ENCODE peak calls at places on chromosomes 3 and 15, in six cellular contexts. A is spleen, Y is tibial nerve, C is adrenal gland, V is Peyer's patch, O is ovary. Z is an unnamed sample.

GRCh38 chr3:28912120-28912885 is 368.6 kb upstream of the RBMS3 start:
- DNase-seq in C (no peak), V (no peak), O (no peak), Y (no peak), A (no peak), Z (no peak)

GRCh38 chr3:36678216-36679013 is 85.9 kb downstream of the DCLK3 start:
- DNase-seq in O (no peak), C (no peak), A (no peak), V (no peak), Y (no peak), Z (no peak)

GRCh38 chr3:101479022-101479421 is 34.0 kb downstream of the SENP7 start:
- DNase-seq in C (no peak), V (no peak), O (no peak), A (no peak), Y (no peak), Z (no peak)

GRCh38 chr15:66751579-66751978 is 49.5 kb downstream of the SMAD6 start:
- DNase-seq in O (no peak), Y (no peak), V (no peak), C (peak), A (peak), Z (peak)

GRCh38 chr15:93035953-93036810 is 52.8 kb downstream of the RGMA start:
- DNase-seq in A (peak), V (peak), O (peak), C (peak), Y (peak), Z (peak)

GRCh38 chr15:69478259-69478687 is 25.7 kb downstream of the RPLP1 start:
- DNase-seq in V (peak), O (peak), C (peak), Y (no peak), A (peak), Z (peak)

GRCh38 chr3:151305081-151305777 is 11.4 kb downstream of the GPR87 start:
- DNase-seq in C (peak), Y (peak), V (no peak), O (no peak), A (no peak), Z (peak)

GRCh38 chr15:67544475-67544874 is 2.0 kb downstream of the MAP2K5 start:
- DNase-seq in C (no peak), V (no peak), Y (no peak), O (no peak), A (no peak), Z (no peak)

GRCh38 chr3:71060536-71060935 is 523.0 kb downstream of the FOXP1 start:
- DNase-seq in O (no peak), Y (no peak), V (no peak), C (no peak), A (no peak), Z (no peak)

GRCh38 chr3:55746808-55747413 is 259.8 kb upstream of the WNT5A start:
- DNase-seq in V (no peak), A (no peak), O (no peak), Y (no peak), C (no peak), Z (no peak)

GRCh38 chr3:113758389-113759029 is 11.7 kb downstream of the ATP6V1A start:
- DNase-seq in C (no peak), A (no peak), Y (no peak), V (no peak), O (no peak), Z (no peak)

GRCh38 chr3:115165266-115165665 is 18.2 kb upstream of the ZBTB20 start:
- DNase-seq in C (no peak), A (no peak), Y (no peak), V (no peak), O (no peak), Z (no peak)

GRCh38 chr15:44861439-44861910 is 95.0 kb upstream of the TERB2 start:
- DNase-seq in A (no peak), Y (no peak), O (no peak), V (no peak), C (peak), Z (no peak)

GRCh38 chr3:70811880-70812279 is 499.4 kb upstream of the MDFIC2 start:
- DNase-seq in A (no peak), C (no peak), Y (peak), V (no peak), O (no peak), Z (no peak)

GRCh38 chr3:193620650-193621049 is 27.6 kb downstream of the OPA1 start:
- DNase-seq in V (no peak), C (no peak), A (no peak), Y (no peak), O (no peak), Z (no peak)

GRCh38 chr3:94654096-94654495 is 591.2 kb downstream of the NSUN3 start:
- DNase-seq in Y (no peak), O (no peak), V (no peak), C (no peak), A (no peak), Z (no peak)

GRCh38 chr3:30004481-30004880 is 601.9 kb upstream of the TGFBR2 start:
- DNase-seq in Y (no peak), V (no peak), C (no peak), A (no peak), O (no peak), Z (no peak)

GRCh38 chr3:197878427-197878826 is 71.6 kb upstream of the RPL35A start:
- DNase-seq in A (no peak), C (peak), Y (no peak), O (no peak), V (no peak), Z (no peak)

GRCh38 chr3:42601898-42602581 is 1.6 kb downstream of the NKTR start:
- DNase-seq in Y (no peak), V (no peak), A (no peak), C (no peak), O (no peak), Z (no peak)

GRCh38 chr15:98421419-98422085 is 226.8 kb upstream of the IGF1R start:
- DNase-seq in C (peak), Y (peak), O (peak), A (peak), V (peak), Z (peak)

GRCh38 chr3:17307482-17307881 is 422.7 kb downstream of the PLCL2 start:
- DNase-seq in A (no peak), Y (no peak), O (no peak), C (no peak), V (no peak), Z (no peak)

GRCh38 chr3:89690649-89691048 is 583.2 kb downstream of the EPHA3 start:
- DNase-seq in A (no peak), Y (no peak), V (no peak), C (no peak), O (no peak), Z (no peak)

GRCh38 chr3:181278468-181279238 is 289.1 kb upstream of the DNAJC19 start:
- DNase-seq in O (no peak), C (no peak), A (no peak), Y (no peak), V (no peak), Z (no peak)

GRCh38 chr3:23385327-23385726 is 182.2 kb downstream of the UBE2E2 start:
- DNase-seq in A (no peak), O (no peak), Y (no peak), V (no peak), C (no peak), Z (no peak)

GRCh38 chr15:85380217-85380859 is at the start of gene AKAP13:
- DNase-seq in Y (peak), A (peak), V (peak), O (peak), C (peak), Z (peak)

DNA sequence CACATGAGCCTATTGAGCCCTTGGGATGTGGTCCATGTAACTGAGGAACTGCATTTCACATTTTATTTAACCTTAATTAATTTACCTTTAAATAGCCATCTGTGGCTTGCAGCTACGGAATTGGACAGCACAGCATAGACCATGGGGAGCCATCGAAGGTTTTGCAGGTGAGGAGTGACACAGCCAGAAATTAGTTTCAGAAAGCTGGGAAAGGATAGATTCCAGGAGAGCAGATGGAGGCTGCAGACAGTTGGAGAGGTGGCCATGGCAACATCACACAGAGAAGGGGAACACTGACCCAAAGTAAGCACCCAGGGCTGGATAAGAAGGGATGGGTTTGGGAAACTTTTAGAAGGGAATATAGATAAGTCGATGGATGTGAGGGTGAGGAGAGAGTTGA is 100.1 kb upstream of the SLC6A11 start:
- DNase-seq in C (no peak), A (no peak), Y (no peak), V (no peak), O (no peak), Z (no peak)
- TF ChIP-seq POLR2A in C (no peak), A (no peak), Y (no peak), V (no peak), O (no peak), Z (no peak)

DNA sequence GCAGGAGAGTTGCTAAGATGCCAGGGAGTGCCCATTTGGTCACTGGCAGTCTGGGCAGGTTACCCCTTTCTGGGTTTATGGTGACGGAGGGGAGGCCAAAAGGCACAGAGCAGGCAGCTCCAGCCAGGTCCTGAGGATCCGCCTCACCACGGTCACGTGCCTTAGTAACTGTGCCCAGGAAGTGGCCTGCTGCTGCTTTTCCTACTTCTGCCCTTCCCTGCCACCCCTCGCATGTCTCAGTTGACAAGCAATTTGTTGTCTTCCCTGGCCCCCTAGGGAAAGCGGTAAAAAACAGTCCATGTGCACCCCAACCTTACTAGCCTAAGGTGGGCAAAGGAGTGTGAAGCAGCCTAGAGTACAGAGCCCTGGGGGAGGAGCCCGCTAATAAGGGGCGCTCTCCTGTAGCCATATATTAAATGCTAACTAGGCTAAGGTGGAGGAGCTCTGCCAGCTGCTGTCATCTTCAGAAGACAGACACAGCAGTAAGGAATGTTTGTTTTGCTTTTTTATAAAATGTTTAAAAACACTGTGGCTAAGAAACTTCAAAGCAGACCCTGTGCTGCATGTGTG is 9.1 kb upstream of the LIPH start:
- DNase-seq in Y (no peak), O (no peak), V (no peak), A (peak), C (peak), Z (no peak)
- TF ChIP-seq POLR2A in Y (no peak), O (no peak), V (no peak), A (no peak), C (no peak), Z (no peak)

DNA sequence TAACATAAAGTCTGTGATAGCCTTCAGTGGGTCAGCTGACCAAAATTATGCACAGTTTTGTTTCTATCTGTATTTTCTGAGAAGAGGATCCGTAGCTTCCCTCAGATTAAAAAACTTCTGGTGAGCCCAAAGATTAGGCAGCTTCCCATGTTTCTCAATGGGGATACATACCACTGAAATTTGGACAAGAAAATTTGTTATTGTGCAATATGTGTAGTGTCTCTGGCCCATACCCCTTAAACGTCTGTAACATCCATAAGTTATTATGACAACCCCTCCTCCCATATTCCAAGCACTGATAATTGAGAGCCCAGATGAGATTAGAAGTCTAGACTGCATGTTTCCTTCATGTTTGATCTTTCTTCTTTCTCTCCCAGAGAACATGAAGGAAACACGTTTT is 1.9 kb upstream of the MITF start:
- DNase-seq in O (no peak), Y (no peak), V (no peak), C (no peak), A (no peak), Z (no peak)
- TF ChIP-seq POLR2A in O (no peak), Y (no peak), V (no peak), C (no peak), A (no peak), Z (no peak)

GRCh38 chr3:98732239-98733054 is 30.7 kb upstream of the ST3GAL6 start:
- DNase-seq in V (peak), O (peak), A (peak), C (peak), Y (peak), Z (peak)
- TF ChIP-seq POLR2A in V (no peak), O (no peak), A (no peak), C (no peak), Y (peak), Z (peak)

GRCh38 chr3:134373942-134374790 is at the start of gene AMOTL2:
- DNase-seq in V (peak), Y (peak), O (peak), C (peak), A (peak), Z (peak)

GRCh38 chr3:134374791-134375541 is 719 bp upstream of the AMOTL2 start:
- DNase-seq in V (peak), A (peak), Y (no peak), O (peak), C (peak), Z (no peak)

GRCh38 chr3:134371542-134372324 is 2.5 kb downstream of the AMOTL2 start:
- DNase-seq in A (peak), Y (no peak), V (peak), C (no peak), O (no peak), Z (no peak)

GRCh38 chr3:134372405-134373277 is 1.6 kb downstream of the AMOTL2 start:
- DNase-seq in Y (no peak), V (peak), O (no peak), A (peak), C (no peak), Z (no peak)

DNA sequence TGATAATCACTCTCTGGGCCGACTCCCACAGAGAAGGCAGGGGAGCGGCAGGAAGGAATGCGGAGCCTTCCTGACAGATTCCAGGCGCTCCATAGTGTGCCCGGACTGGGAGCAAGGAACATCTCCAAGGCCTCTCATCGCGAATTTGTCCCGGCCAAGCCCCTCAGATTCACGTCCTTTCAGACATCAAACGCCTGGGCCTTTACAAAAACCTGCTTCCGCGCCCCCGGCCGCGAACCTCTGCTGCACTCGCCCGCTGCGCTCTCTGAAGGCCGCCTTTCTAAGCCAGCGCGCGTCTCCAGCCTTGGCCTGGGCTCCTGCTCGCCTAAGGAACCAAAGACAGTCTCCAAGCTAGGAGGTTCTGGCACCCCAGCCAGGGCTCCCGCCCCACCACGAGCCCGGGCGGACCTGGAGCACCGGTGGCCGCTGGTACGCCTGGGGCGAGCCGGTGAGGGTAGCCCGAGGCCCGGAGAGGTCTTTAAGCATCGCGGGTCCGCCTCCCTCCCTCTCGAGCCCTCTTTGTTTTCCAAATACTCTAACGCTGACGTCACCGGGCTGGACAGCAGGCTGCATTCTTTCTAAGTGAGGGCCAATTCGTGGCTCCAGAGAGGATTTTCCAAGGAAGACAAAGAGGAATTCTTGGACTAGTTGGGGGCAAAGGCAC is 837 bp downstream of the AMOTL2 start:
- DNase-seq in O (peak), V (peak), A (peak), C (peak), Y (peak), Z (no peak)
- TF ChIP-seq POLR2A in O (peak), V (peak), A (peak), C (peak), Y (peak), Z (no peak)

GRCh38 chr3:146160964-146161724 is at the start of gene PLOD2:
- DNase-seq in A (peak), C (peak), Y (peak), O (peak), V (peak), Z (peak)
- TF ChIP-seq POLR2A in A (peak), C (peak), Y (peak), O (peak), V (peak), Z (peak)